ENCODE peak calls at places on chromosomes 16 and 17, in eight cellular contexts. L, K, G, W, A, Q, E and X are unnamed samples.

GRCh38 chr17:68290268-68290954 is 516 bp downstream of the SLC16A6 start:
- DNase-seq in A (peak; percentile 61), W (peak; percentile 51), G (peak; percentile 29), L (peak; percentile 33), E (peak; percentile 68), K (peak; percentile 41), Q (peak; percentile 69), X (no peak)

GRCh38 chr17:17375826-17376225 is 72.7 kb downstream of the NT5M start:
- DNase-seq in L (no peak), E (no peak), Q (no peak), A (no peak), G (no peak), K (no peak), W (no peak), X (no peak)

GRCh38 chr16:1341495-1342388 is 8.3 kb downstream of the BAIAP3 start:
- DNase-seq in A (no peak), L (no peak), W (no peak), K (no peak), E (no peak), G (no peak), Q (no peak), X (no peak)

GRCh38 chr16:4882261-4882632 is 35.0 kb downstream of the UBN1 start:
- DNase-seq in E (no peak), L (no peak), Q (no peak), A (no peak), G (no peak), W (no peak), K (no peak), X (peak; percentile 23)

GRCh38 chr17:18259621-18260331 is 686 bp upstream of the MIEF2 start:
- DNase-seq in W (peak; percentile 39), E (no peak), G (no peak), K (no peak), A (no peak), Q (no peak), L (peak; percentile 94), X (no peak)

GRCh38 chr16:66414891-66415290 is 12.2 kb upstream of the BEAN1 start:
- DNase-seq in L (peak; percentile 20), W (no peak), Q (no peak), E (no peak), G (no peak), A (no peak), K (no peak), X (peak; percentile 83)

GRCh38 chr17:78539771-78540170 is 37.4 kb downstream of the DNAH17 start:
- DNase-seq in L (no peak), Q (no peak), A (no peak), E (no peak), G (no peak), W (no peak), K (no peak), X (no peak)

GRCh38 chr17:45410144-45411091 is 22.3 kb downstream of the ARHGAP27 start:
- DNase-seq in Q (peak; percentile 72), L (no peak), G (no peak), K (peak; percentile 47), W (no peak), E (peak; percentile 71), A (peak; percentile 65), X (no peak)

GRCh38 chr17:75011788-75012319 is 616 bp upstream of the MRPL58 start:
- DNase-seq in E (no peak), L (peak; percentile 28), W (no peak), Q (no peak), K (peak; percentile 73), G (peak; percentile 51), A (no peak), X (peak; percentile 78)

GRCh38 chr16:69741951-69742904 is 12.5 kb downstream of the NOB1 start:
- DNase-seq in A (no peak), E (no peak), K (peak; percentile 48), G (no peak), L (peak; percentile 74), Q (no peak), W (no peak), X (peak; percentile 57)

GRCh38 chr16:2365895-2366294 is 25.4 kb upstream of the ABCA3 start:
- DNase-seq in E (no peak), L (peak; percentile 55), W (no peak), Q (no peak), G (no peak), K (no peak), A (no peak), X (peak; percentile 73)

GRCh38 chr16:85928411-85928820 is 29.5 kb downstream of the IRF8 start:
- DNase-seq in L (no peak), E (no peak), K (no peak), Q (no peak), G (no peak), A (no peak), W (no peak), X (peak; percentile 26)

GRCh38 chr17:31875081-31875480 is 16.0 kb upstream of the COPRS start:
- DNase-seq in G (no peak), A (no peak), Q (no peak), E (no peak), W (no peak), L (no peak), K (no peak), X (no peak)

GRCh38 chr16:9309844-9310243 is 218.4 kb downstream of the HAPSTR1 start:
- DNase-seq in G (no peak), W (no peak), E (no peak), L (no peak), Q (no peak), A (no peak), K (no peak), X (no peak)

GRCh38 chr17:32269377-32269776 is 3.7 kb downstream of the RHBDL3 start:
- DNase-seq in K (peak; percentile 31), A (no peak), E (no peak), G (no peak), Q (no peak), W (no peak), L (no peak), X (no peak)

GRCh38 chr17:1197781-1198490 is 18.2 kb upstream of the ABR start:
- DNase-seq in E (peak; percentile 74), L (no peak), W (peak; percentile 27), Q (peak; percentile 84), G (no peak), A (peak; percentile 65), K (peak; percentile 69), X (no peak)

GRCh38 chr16:14302031-14302398 is 230.9 kb downstream of the MRTFB start:
- DNase-seq in K (peak; percentile 57), A (no peak), W (peak; percentile 30), G (no peak), Q (no peak), E (peak; percentile 29), L (peak; percentile 86), X (peak; percentile 51)

GRCh38 chr17:5838661-5839300 is 231.4 kb upstream of the WSCD1 start:
- DNase-seq in A (no peak), G (no peak), W (peak; percentile 59), Q (no peak), E (no peak), L (no peak), K (peak; percentile 31), X (no peak)

GRCh38 chr16:66605177-66605999 is 884 bp downstream of the CMTM3 start:
- DNase-seq in E (peak; percentile 49), Q (peak; percentile 58), L (peak; percentile 66), K (peak; percentile 9), W (peak; percentile 34), G (peak; percentile 39), A (no peak), X (peak; percentile 40)

GRCh38 chr17:67608691-67609090 is 109.0 kb upstream of the NOL11 start:
- DNase-seq in G (no peak), E (no peak), L (peak; percentile 78), Q (no peak), A (no peak), K (peak; percentile 32), W (peak; percentile 65), X (peak; percentile 35)

GRCh38 chr17:67830440-67830839 is 5.1 kb downstream of the BPTF start:
- DNase-seq in W (no peak), Q (no peak), A (no peak), L (no peak), G (no peak), K (peak; percentile 18), E (no peak), X (no peak)

GRCh38 chr16:19429271-19429670 is 11.6 kb downstream of the TMC5 start:
- DNase-seq in A (no peak), W (no peak), L (no peak), K (no peak), Q (no peak), E (no peak), G (peak; percentile 15), X (no peak)

GRCh38 chr17:4625181-4625601 is 16.3 kb downstream of the ALOX15 start:
- DNase-seq in Q (no peak), G (no peak), L (no peak), K (no peak), A (no peak), E (no peak), W (peak; percentile 53), X (peak; percentile 19)

GRCh38 chr16:70253291-70254094 is 1.8 kb upstream of the EXOSC6 start:
- DNase-seq in E (peak; percentile 60), W (peak; percentile 51), Q (peak; percentile 42), G (peak; percentile 8), K (peak; percentile 5), L (peak; percentile 42), A (no peak), X (peak; percentile 58)

GRCh38 chr17:50956750-50957523 is 90.8 kb upstream of the TOB1 start:
- DNase-seq in G (peak; percentile 25), L (peak; percentile 56), A (peak; percentile 64), K (peak; percentile 82), W (peak; percentile 91), Q (peak; percentile 73), E (peak; percentile 70), X (peak; percentile 55)

GRCh38 chr17:17819561-17819995 is 17.2 kb downstream of the SREBF1 start:
- DNase-seq in E (peak; percentile 89), L (peak; percentile 93), W (peak; percentile 69), Q (peak; percentile 72), A (peak; percentile 29), G (no peak), K (peak; percentile 67), X (peak; percentile 93)

GRCh38 chr17:1966274-1967086 is 58.7 kb downstream of the RTN4RL1 start:
- DNase-seq in K (no peak), L (no peak), Q (no peak), A (no peak), E (no peak), W (peak; percentile 88), G (no peak), X (no peak)

GRCh38 chr16:46762583-46762982 is 14.4 kb upstream of the MYLK3 start:
- DNase-seq in G (peak; percentile 41), A (no peak), E (no peak), W (no peak), L (no peak), K (no peak), Q (no peak), X (no peak)

GRCh38 chr16:88807142-88807625 is 3.6 kb downstream of the CDT1 start:
- DNase-seq in G (no peak), W (no peak), A (no peak), L (no peak), K (no peak), E (no peak), Q (no peak), X (no peak)

GRCh38 chr17:2173005-2173404 is 118.1 kb downstream of the HIC1 start:
- DNase-seq in Q (no peak), K (no peak), G (no peak), W (no peak), L (no peak), A (no peak), E (no peak), X (peak; percentile 59)

GRCh38 chr16:86354641-86355040 is 155.7 kb upstream of the FOXF1 start:
- DNase-seq in W (no peak), A (no peak), K (no peak), Q (no peak), L (no peak), E (no peak), G (no peak), X (peak; percentile 56)

GRCh38 chr17:82320140-82320840 is 2.9 kb upstream of the CD7 start:
- DNase-seq in G (no peak), L (no peak), W (no peak), K (no peak), A (no peak), Q (no peak), E (no peak), X (no peak)

GRCh38 chr17:42361781-42362186 is 26.5 kb downstream of the STAT3 start:
- DNase-seq in E (peak; percentile 61), G (peak; percentile 2), Q (peak; percentile 60), L (peak; percentile 59), W (peak; percentile 82), A (no peak), K (no peak), X (no peak)

GRCh38 chr17:79192503-79193500 is 118.2 kb downstream of the ENGASE start:
- DNase-seq in G (peak; percentile 18), E (peak; percentile 43), L (peak; percentile 18), K (peak; percentile 28), A (no peak), Q (peak; percentile 36), W (peak; percentile 84), X (peak; percentile 12)